ENCODE peak calls at places on chromosome 1, in four cellular contexts. One of them, this sample, is unnamed.
A peak's percentile ranks its signal among the peaks of the same experiment; 100 is the strongest.

GRCh38 chr1:234645474-234645953 is 35.5 kb upstream of the IRF2BP2 start:
- DNase-seq in astrocyte of the spinal cord: no peak
- DNase-seq in dorsolateral prefrontal cortex: no peak
- DNase-seq in NAMALWA: no peak
- DNase-seq in this sample: no peak

GRCh38 chr1:61647142-61647541 is 77.8 kb downstream of the TM2D1 start:
- DNase-seq in astrocyte of the spinal cord: no peak
- DNase-seq in dorsolateral prefrontal cortex: no peak
- DNase-seq in NAMALWA: no peak
- DNase-seq in this sample: no peak

GRCh38 chr1:228271701-228272251 is 63.9 kb downstream of the OBSCN start:
- DNase-seq in astrocyte of the spinal cord: no peak
- DNase-seq in dorsolateral prefrontal cortex: no peak
- DNase-seq in NAMALWA: no peak
- DNase-seq in this sample: no peak

GRCh38 chr1:39500862-39501389 is 9.5 kb downstream of the BMP8A start:
- DNase-seq in astrocyte of the spinal cord: no peak
- DNase-seq in dorsolateral prefrontal cortex: no peak
- DNase-seq in NAMALWA: no peak
- DNase-seq in this sample: no peak

GRCh38 chr1:205930698-205931330 is 12.4 kb downstream of the SLC26A9 start:
- DNase-seq in astrocyte of the spinal cord: no peak
- DNase-seq in dorsolateral prefrontal cortex: no peak
- DNase-seq in NAMALWA: no peak
- DNase-seq in this sample: no peak

GRCh38 chr1:42192106-42192505 is 27.6 kb upstream of the GUCA2A start:
- DNase-seq in astrocyte of the spinal cord: no peak
- DNase-seq in dorsolateral prefrontal cortex: no peak
- DNase-seq in NAMALWA: no peak
- DNase-seq in this sample: no peak

GRCh38 chr1:209368864-209369598 is 214.5 kb upstream of the CAMK1G start:
- DNase-seq in astrocyte of the spinal cord: peak; percentile 95
- DNase-seq in dorsolateral prefrontal cortex: no peak
- DNase-seq in NAMALWA: no peak
- DNase-seq in this sample: no peak

GRCh38 chr1:1796466-1796865 is 18.2 kb upstream of the NADK start:
- DNase-seq in astrocyte of the spinal cord: no peak
- DNase-seq in dorsolateral prefrontal cortex: no peak
- DNase-seq in NAMALWA: peak; percentile 45
- DNase-seq in this sample: no peak

GRCh38 chr1:169514566-169515270 is 29.0 kb upstream of the SLC19A2 start:
- DNase-seq in astrocyte of the spinal cord: no peak
- DNase-seq in dorsolateral prefrontal cortex: no peak
- DNase-seq in NAMALWA: no peak
- DNase-seq in this sample: no peak

GRCh38 chr1:39745016-39745670 is 6.5 kb downstream of the PPIE start:
- DNase-seq in astrocyte of the spinal cord: no peak
- DNase-seq in dorsolateral prefrontal cortex: no peak
- DNase-seq in NAMALWA: no peak
- DNase-seq in this sample: no peak

GRCh38 chr1:34918609-34919561 is 10.6 kb downstream of the DLGAP3 start:
- DNase-seq in astrocyte of the spinal cord: no peak
- DNase-seq in dorsolateral prefrontal cortex: no peak
- DNase-seq in NAMALWA: peak; percentile 56
- DNase-seq in this sample: no peak

GRCh38 chr1:59880001-59880400 is 46.6 kb downstream of the CYP2J2 start:
- DNase-seq in astrocyte of the spinal cord: no peak
- DNase-seq in dorsolateral prefrontal cortex: no peak
- DNase-seq in NAMALWA: no peak
- DNase-seq in this sample: no peak

GRCh38 chr1:6473974-6474814 is 8.2 kb upstream of the TNFRSF25 start:
- DNase-seq in astrocyte of the spinal cord: no peak
- DNase-seq in dorsolateral prefrontal cortex: no peak
- DNase-seq in NAMALWA: no peak
- DNase-seq in this sample: no peak

GRCh38 chr1:29448456-29449317 is 212.4 kb downstream of the PTPRU start:
- DNase-seq in astrocyte of the spinal cord: no peak
- DNase-seq in dorsolateral prefrontal cortex: no peak
- DNase-seq in NAMALWA: no peak
- DNase-seq in this sample: no peak

GRCh38 chr1:208781391-208782035 is 537.3 kb upstream of the PLXNA2 start:
- DNase-seq in astrocyte of the spinal cord: no peak
- DNase-seq in dorsolateral prefrontal cortex: no peak
- DNase-seq in NAMALWA: no peak
- DNase-seq in this sample: no peak

GRCh38 chr1:28115267-28115666 is 26.9 kb upstream of the EYA3 start:
- DNase-seq in astrocyte of the spinal cord: no peak
- DNase-seq in dorsolateral prefrontal cortex: no peak
- DNase-seq in NAMALWA: no peak
- DNase-seq in this sample: no peak

GRCh38 chr1:202192770-202193613 is 607 bp upstream of the LGR6 start:
- DNase-seq in astrocyte of the spinal cord: peak; percentile 39
- DNase-seq in dorsolateral prefrontal cortex: peak; percentile 44
- DNase-seq in NAMALWA: peak; percentile 78
- DNase-seq in this sample: no peak

GRCh38 chr1:8427986-8428385 is 110.1 kb downstream of the SLC45A1 start:
- DNase-seq in astrocyte of the spinal cord: no peak
- DNase-seq in dorsolateral prefrontal cortex: no peak
- DNase-seq in NAMALWA: peak; percentile 74
- DNase-seq in this sample: no peak

GRCh38 chr1:7580923-7581753 is 190.0 kb upstream of the VAMP3 start:
- DNase-seq in astrocyte of the spinal cord: no peak
- DNase-seq in dorsolateral prefrontal cortex: peak; percentile 1
- DNase-seq in NAMALWA: no peak
- DNase-seq in this sample: no peak

GRCh38 chr1:43522776-43523480 is 7.8 kb upstream of the PTPRF start:
- DNase-seq in astrocyte of the spinal cord: peak; percentile 42
- DNase-seq in dorsolateral prefrontal cortex: no peak
- DNase-seq in NAMALWA: no peak
- DNase-seq in this sample: no peak

GRCh38 chr1:21933397-21934248 is 3.5 kb downstream of the HSPG2 start:
- DNase-seq in astrocyte of the spinal cord: no peak
- DNase-seq in dorsolateral prefrontal cortex: no peak
- DNase-seq in NAMALWA: no peak
- DNase-seq in this sample: no peak

GRCh38 chr1:25944986-25945385 is 38.8 kb upstream of the STMN1 start:
- DNase-seq in astrocyte of the spinal cord: no peak
- DNase-seq in dorsolateral prefrontal cortex: no peak
- DNase-seq in NAMALWA: no peak
- DNase-seq in this sample: no peak

GRCh38 chr1:212127219-212127618 is 91.7 kb downstream of the DTL start:
- DNase-seq in astrocyte of the spinal cord: no peak
- DNase-seq in dorsolateral prefrontal cortex: no peak
- DNase-seq in NAMALWA: no peak
- DNase-seq in this sample: no peak

GRCh38 chr1:119827010-119827409 is 15.8 kb upstream of the REG4 start:
- DNase-seq in astrocyte of the spinal cord: no peak
- DNase-seq in dorsolateral prefrontal cortex: no peak
- DNase-seq in NAMALWA: peak; percentile 43
- DNase-seq in this sample: no peak

GRCh38 chr1:145845144-145845513 is 301 bp upstream of the NUDT17 start:
- DNase-seq in astrocyte of the spinal cord: no peak
- DNase-seq in dorsolateral prefrontal cortex: no peak
- DNase-seq in NAMALWA: peak; percentile 91
- DNase-seq in this sample: no peak

GRCh38 chr1:40384413-40384762 is 10.9 kb downstream of the SMAP2 start:
- DNase-seq in astrocyte of the spinal cord: no peak
- DNase-seq in dorsolateral prefrontal cortex: no peak
- DNase-seq in NAMALWA: peak; percentile 49
- DNase-seq in this sample: no peak

GRCh38 chr1:201295861-201296260 is 12.6 kb downstream of the PKP1 start:
- DNase-seq in astrocyte of the spinal cord: peak; percentile 64
- DNase-seq in dorsolateral prefrontal cortex: no peak
- DNase-seq in NAMALWA: no peak
- DNase-seq in this sample: no peak

GRCh38 chr1:15279576-15280230 is 32.7 kb downstream of the FHAD1 start:
- DNase-seq in astrocyte of the spinal cord: no peak
- DNase-seq in dorsolateral prefrontal cortex: no peak
- DNase-seq in NAMALWA: no peak
- DNase-seq in this sample: no peak

GRCh38 chr1:21651214-21652042 is 17.7 kb downstream of the RAP1GAP start:
- DNase-seq in astrocyte of the spinal cord: no peak
- DNase-seq in dorsolateral prefrontal cortex: peak; percentile 46
- DNase-seq in NAMALWA: no peak
- DNase-seq in this sample: peak; percentile 72